ENCODE peak calls at places on chromosomes 7 and 10, in seven cellular contexts. B, F, Z, D, H, A and U are unnamed samples.

GRCh38 chr10:74419491-74420466 is 268.8 kb downstream of the ADK start:
- DNase-seq in B (peak), F (peak), Z (no peak), D (peak), H (peak), A (no peak), U (no peak)

GRCh38 chr10:1745794-1746456 is 8.6 kb upstream of the ADARB2 start:
- DNase-seq in B (no peak), F (no peak), Z (no peak), D (no peak), H (no peak), A (no peak), U (no peak)

GRCh38 chr7:52782348-52782747 is 253.1 kb upstream of the POM121L12 start:
- DNase-seq in B (no peak), F (no peak), Z (no peak), D (no peak), H (no peak), A (no peak), U (no peak)

GRCh38 chr7:2804227-2804763 is 39.8 kb downstream of the GNA12 start:
- DNase-seq in B (no peak), F (no peak), Z (no peak), D (peak), H (no peak), A (no peak), U (no peak)

GRCh38 chr7:146146866-146147265 is 30.3 kb downstream of the CNTNAP2 start:
- DNase-seq in B (peak), F (peak), Z (no peak), D (no peak), H (peak), A (no peak), U (no peak)

GRCh38 chr10:91617073-91617580 is 15.7 kb downstream of the PPP1R3C start:
- DNase-seq in B (peak), F (no peak), Z (no peak), D (no peak), H (no peak), A (peak), U (peak)

GRCh38 chr7:128884561-128885369 is 22.1 kb downstream of the ATP6V1F start:
- DNase-seq in B (no peak), F (no peak), Z (no peak), D (no peak), H (no peak), A (no peak), U (no peak)

GRCh38 chr10:75433216-75433615 is 1.8 kb downstream of the LRMDA start:
- DNase-seq in B (no peak), F (no peak), Z (no peak), D (no peak), H (no peak), A (no peak), U (no peak)

GRCh38 chr7:30396379-30396778 is 82.2 kb downstream of the NOD1 start:
- DNase-seq in B (no peak), F (peak), Z (no peak), D (peak), H (peak), A (no peak), U (no peak)

GRCh38 chr7:78510580-78511188 is 712.1 kb downstream of the PHTF2 start:
- DNase-seq in B (peak), F (peak), Z (no peak), D (peak), H (peak), A (peak), U (peak)

GRCh38 chr7:342681-343216 is 52.8 kb downstream of the FOXL3 start:
- DNase-seq in B (no peak), F (no peak), Z (no peak), D (no peak), H (no peak), A (no peak), U (no peak)

GRCh38 chr10:122348951-122349361 is 25.6 kb upstream of the PLEKHA1 start:
- DNase-seq in B (no peak), F (no peak), Z (no peak), D (no peak), H (no peak), A (no peak), U (no peak)

GRCh38 chr7:23520582-23520981 is 11.2 kb downstream of the TRA2A start:
- DNase-seq in B (no peak), F (no peak), Z (no peak), D (no peak), H (peak), A (no peak), U (no peak)

GRCh38 chr7:34567906-34568305 is 90.1 kb upstream of the NPSR1 start:
- DNase-seq in B (no peak), F (no peak), Z (no peak), D (peak), H (no peak), A (no peak), U (no peak)

GRCh38 chr10:7399533-7399932 is 11.3 kb downstream of the SFMBT2 start:
- DNase-seq in B (no peak), F (no peak), Z (no peak), D (no peak), H (no peak), A (no peak), U (no peak)

GRCh38 chr7:136114966-136115762 is 138.0 kb upstream of the MTPN start:
- DNase-seq in B (peak), F (peak), Z (no peak), D (peak), H (peak), A (peak), U (peak)

GRCh38 chr7:100744605-100745004 is 11.2 kb downstream of the ZAN start:
- DNase-seq in B (no peak), F (no peak), Z (no peak), D (no peak), H (no peak), A (no peak), U (no peak)

GRCh38 chr7:45663167-45663921 is 89.2 kb downstream of the ADCY1 start:
- DNase-seq in B (peak), F (no peak), Z (no peak), D (peak), H (no peak), A (peak), U (no peak)

GRCh38 chr10:102352066-102352715 is 43.3 kb upstream of the NFKB2 start:
- DNase-seq in B (peak), F (peak), Z (no peak), D (peak), H (peak), A (peak), U (peak)

GRCh38 chr7:25456467-25457171 is 228.3 kb upstream of the NPVF start:
- DNase-seq in B (no peak), F (peak), Z (no peak), D (peak), H (no peak), A (no peak), U (no peak)

GRCh38 chr10:31749293-31749692 is 179.3 kb downstream of the ARHGAP12 start:
- DNase-seq in B (no peak), F (peak), Z (no peak), D (no peak), H (no peak), A (no peak), U (no peak)

GRCh38 chr7:12705878-12706277 is 18.4 kb downstream of the ARL4A start:
- DNase-seq in B (no peak), F (no peak), Z (no peak), D (no peak), H (no peak), A (no peak), U (no peak)

GRCh38 chr10:9709849-9710248 is 1307.8 kb upstream of the CELF2 start:
- DNase-seq in B (peak), F (no peak), Z (no peak), D (no peak), H (no peak), A (no peak), U (no peak)

GRCh38 chr7:149248777-149249176 is 9.3 kb downstream of the ZNF212 start:
- DNase-seq in B (no peak), F (no peak), Z (no peak), D (no peak), H (no peak), A (no peak), U (no peak)

GRCh38 chr7:30276203-30276900 is 8.0 kb upstream of the ZNRF2 start:
- DNase-seq in B (peak), F (peak), Z (no peak), D (peak), H (peak), A (peak), U (peak)

GRCh38 chr7:158301221-158301620 is 286.4 kb downstream of the PTPRN2 start:
- DNase-seq in B (no peak), F (no peak), Z (no peak), D (no peak), H (no peak), A (no peak), U (no peak)

GRCh38 chr10:27240891-27241639 is 468 bp upstream of the ACBD5 start:
- DNase-seq in B (peak), F (peak), Z (no peak), D (peak), H (peak), A (peak), U (peak)

GRCh38 chr7:42596737-42597136 is 315.1 kb downstream of the C7orf25 start:
- DNase-seq in B (no peak), F (no peak), Z (no peak), D (no peak), H (no peak), A (no peak), U (no peak)

GRCh38 chr7:118110178-118110577 is 73.8 kb upstream of the LSM8 start:
- DNase-seq in B (no peak), F (no peak), Z (no peak), D (no peak), H (no peak), A (no peak), U (no peak)

GRCh38 chr7:98251251-98251843 is 685 bp downstream of the TECPR1 start:
- DNase-seq in B (no peak), F (no peak), Z (no peak), D (peak), H (peak), A (peak), U (peak)

GRCh38 chr10:17144757-17145156 is 15.1 kb upstream of the CUBN start:
- DNase-seq in B (no peak), F (no peak), Z (no peak), D (no peak), H (no peak), A (no peak), U (no peak)

GRCh38 chr7:123216825-123217224 is 17.1 kb upstream of the SLC13A1 start:
- DNase-seq in B (no peak), F (no peak), Z (no peak), D (no peak), H (no peak), A (no peak), U (no peak)

GRCh38 chr10:31765546-31765945 is 163.1 kb downstream of the ARHGAP12 start:
- DNase-seq in B (peak), F (no peak), Z (no peak), D (no peak), H (no peak), A (no peak), U (no peak)

GRCh38 chr10:22615819-22616499 is 98.4 kb downstream of the PIP4K2A start:
- DNase-seq in B (peak), F (peak), Z (no peak), D (peak), H (peak), A (peak), U (peak)

GRCh38 chr7:117012284-117013174 is 59.2 kb downstream of the ST7 start:
- DNase-seq in B (peak), F (peak), Z (no peak), D (peak), H (peak), A (peak), U (peak)

GRCh38 chr10:112461029-112461887 is 14.2 kb downstream of the VTI1A start:
- DNase-seq in B (peak), F (no peak), Z (no peak), D (no peak), H (peak), A (peak), U (peak)